ENCODE peak calls at places on chromosomes 16 and 17, in six cellular contexts. One of them, this sample, is unnamed.

GRCh38 chr16:12002447-12003006 is 26.0 kb downstream of the SNX29 start:
- DNase-seq in GM13976: no peak
- DNase-seq in cardiac fibroblast: peak
- DNase-seq in right lobe of liver: no peak
- DNase-seq in left ventricle myocardium inferior: no peak
- DNase-seq in AG10803: peak
- DNase-seq in this sample: no peak

GRCh38 chr16:15942901-15943690 is 6.3 kb upstream of the ABCC1 start:
- DNase-seq in right lobe of liver: no peak
- DNase-seq in AG10803: no peak
- DNase-seq in cardiac fibroblast: no peak
- DNase-seq in left ventricle myocardium inferior: no peak
- DNase-seq in GM13976: no peak
- DNase-seq in this sample: peak

GRCh38 chr17:1229354-1229890 is 40.8 kb upstream of the BHLHA9 start:
- DNase-seq in AG10803: no peak
- DNase-seq in left ventricle myocardium inferior: peak
- DNase-seq in right lobe of liver: peak
- DNase-seq in cardiac fibroblast: peak
- DNase-seq in GM13976: peak
- DNase-seq in this sample: no peak

GRCh38 chr17:28720247-28720996 is 637 bp downstream of the RPL23A start:
- DNase-seq in AG10803: no peak
- DNase-seq in GM13976: no peak
- DNase-seq in left ventricle myocardium inferior: no peak
- DNase-seq in cardiac fibroblast: no peak
- DNase-seq in right lobe of liver: no peak
- DNase-seq in this sample: no peak

GRCh38 chr17:27756467-27757371 is 43.6 kb downstream of the NOS2 start:
- DNase-seq in cardiac fibroblast: peak
- DNase-seq in GM13976: peak
- DNase-seq in left ventricle myocardium inferior: no peak
- DNase-seq in right lobe of liver: no peak
- DNase-seq in AG10803: peak
- DNase-seq in this sample: peak

GRCh38 chr17:46732754-46733398 is 85.6 kb downstream of the WNT3 start:
- DNase-seq in left ventricle myocardium inferior: no peak
- DNase-seq in AG10803: no peak
- DNase-seq in GM13976: no peak
- DNase-seq in right lobe of liver: no peak
- DNase-seq in cardiac fibroblast: no peak
- DNase-seq in this sample: no peak

GRCh38 chr16:79093554-79093967 is 507.0 kb downstream of the MAF start:
- DNase-seq in cardiac fibroblast: no peak
- DNase-seq in GM13976: no peak
- DNase-seq in AG10803: no peak
- DNase-seq in left ventricle myocardium inferior: no peak
- DNase-seq in right lobe of liver: no peak
- DNase-seq in this sample: no peak

GRCh38 chr17:50908860-50909764 is 43.0 kb upstream of the TOB1 start:
- DNase-seq in cardiac fibroblast: no peak
- DNase-seq in right lobe of liver: peak
- DNase-seq in left ventricle myocardium inferior: peak
- DNase-seq in AG10803: no peak
- DNase-seq in GM13976: no peak
- DNase-seq in this sample: peak

GRCh38 chr17:63676540-63676933 is 23.4 kb downstream of the LIMD2 start:
- DNase-seq in cardiac fibroblast: no peak
- DNase-seq in right lobe of liver: no peak
- DNase-seq in AG10803: no peak
- DNase-seq in GM13976: no peak
- DNase-seq in left ventricle myocardium inferior: no peak
- DNase-seq in this sample: no peak

GRCh38 chr17:82287849-82288601 is 14.5 kb upstream of the CSNK1D start:
- DNase-seq in GM13976: no peak
- DNase-seq in left ventricle myocardium inferior: peak
- DNase-seq in right lobe of liver: no peak
- DNase-seq in AG10803: peak
- DNase-seq in cardiac fibroblast: peak
- DNase-seq in this sample: peak

GRCh38 chr17:21678451-21679081 is 13.8 kb upstream of the KCNJ18 start:
- DNase-seq in GM13976: no peak
- DNase-seq in cardiac fibroblast: no peak
- DNase-seq in left ventricle myocardium inferior: no peak
- DNase-seq in right lobe of liver: no peak
- DNase-seq in AG10803: no peak
- DNase-seq in this sample: no peak

GRCh38 chr16:63096857-63097256 is 1060.6 kb upstream of the CDH8 start:
- DNase-seq in GM13976: no peak
- DNase-seq in left ventricle myocardium inferior: no peak
- DNase-seq in cardiac fibroblast: no peak
- DNase-seq in right lobe of liver: no peak
- DNase-seq in AG10803: no peak
- DNase-seq in this sample: no peak

GRCh38 chr16:24906199-24906808 is 60.5 kb downstream of the SLC5A11 start:
- DNase-seq in cardiac fibroblast: peak
- DNase-seq in right lobe of liver: no peak
- DNase-seq in GM13976: peak
- DNase-seq in AG10803: peak
- DNase-seq in left ventricle myocardium inferior: no peak
- DNase-seq in this sample: peak

GRCh38 chr16:57509231-57509923 is 23.1 kb upstream of the DOK4 start:
- DNase-seq in right lobe of liver: no peak
- DNase-seq in AG10803: no peak
- DNase-seq in GM13976: no peak
- DNase-seq in left ventricle myocardium inferior: no peak
- DNase-seq in cardiac fibroblast: no peak
- DNase-seq in this sample: no peak

GRCh38 chr17:9768381-9768934 is 22.9 kb downstream of the DHRS7C start:
- DNase-seq in AG10803: peak
- DNase-seq in right lobe of liver: no peak
- DNase-seq in left ventricle myocardium inferior: no peak
- DNase-seq in cardiac fibroblast: peak
- DNase-seq in GM13976: peak
- DNase-seq in this sample: peak

GRCh38 chr17:36937961-36938565 is 788 bp downstream of the LHX1 start:
- DNase-seq in left ventricle myocardium inferior: no peak
- DNase-seq in GM13976: peak
- DNase-seq in cardiac fibroblast: peak
- DNase-seq in AG10803: no peak
- DNase-seq in right lobe of liver: peak
- DNase-seq in this sample: no peak

GRCh38 chr16:85673529-85674417 is 15.0 kb downstream of the GINS2 start:
- DNase-seq in right lobe of liver: peak
- DNase-seq in GM13976: no peak
- DNase-seq in cardiac fibroblast: peak
- DNase-seq in left ventricle myocardium inferior: peak
- DNase-seq in AG10803: peak
- DNase-seq in this sample: peak

GRCh38 chr16:85541181-85541580 is 71.9 kb upstream of the GSE1 start:
- DNase-seq in GM13976: no peak
- DNase-seq in cardiac fibroblast: no peak
- DNase-seq in AG10803: no peak
- DNase-seq in right lobe of liver: no peak
- DNase-seq in left ventricle myocardium inferior: no peak
- DNase-seq in this sample: no peak

GRCh38 chr17:39755550-39756375 is 18.0 kb downstream of the GRB7 start:
- DNase-seq in GM13976: peak
- DNase-seq in AG10803: peak
- DNase-seq in cardiac fibroblast: no peak
- DNase-seq in right lobe of liver: no peak
- DNase-seq in left ventricle myocardium inferior: no peak
- DNase-seq in this sample: no peak

GRCh38 chr17:74358696-74359095 is 3.0 kb downstream of the BTBD17 start:
- DNase-seq in cardiac fibroblast: no peak
- DNase-seq in right lobe of liver: no peak
- DNase-seq in left ventricle myocardium inferior: no peak
- DNase-seq in AG10803: no peak
- DNase-seq in GM13976: no peak
- DNase-seq in this sample: no peak

GRCh38 chr17:35345445-35345925 is 27.9 kb downstream of the SLFN11 start:
- DNase-seq in AG10803: no peak
- DNase-seq in right lobe of liver: no peak
- DNase-seq in left ventricle myocardium inferior: no peak
- DNase-seq in GM13976: no peak
- DNase-seq in cardiac fibroblast: no peak
- DNase-seq in this sample: no peak

GRCh38 chr16:85123891-85124635 is 11.8 kb upstream of the CIBAR2 start:
- DNase-seq in GM13976: no peak
- DNase-seq in right lobe of liver: no peak
- DNase-seq in cardiac fibroblast: peak
- DNase-seq in left ventricle myocardium inferior: peak
- DNase-seq in AG10803: peak
- DNase-seq in this sample: no peak

GRCh38 chr16:660132-660458 is 7.8 kb upstream of the RHOT2 start:
- DNase-seq in right lobe of liver: no peak
- DNase-seq in AG10803: no peak
- DNase-seq in left ventricle myocardium inferior: no peak
- DNase-seq in GM13976: no peak
- DNase-seq in cardiac fibroblast: no peak
- DNase-seq in this sample: no peak

GRCh38 chr16:659618-660017 is 8.3 kb upstream of the RHOT2 start:
- DNase-seq in cardiac fibroblast: no peak
- DNase-seq in left ventricle myocardium inferior: no peak
- DNase-seq in right lobe of liver: no peak
- DNase-seq in GM13976: no peak
- DNase-seq in AG10803: no peak
- DNase-seq in this sample: no peak

GRCh38 chr16:657487-657886 is 8.3 kb downstream of the WDR90 start:
- DNase-seq in right lobe of liver: no peak
- DNase-seq in left ventricle myocardium inferior: no peak
- DNase-seq in AG10803: no peak
- DNase-seq in cardiac fibroblast: no peak
- DNase-seq in GM13976: no peak
- DNase-seq in this sample: no peak

GRCh38 chr16:660459-661183 is 7.3 kb upstream of the RHOT2 start:
- DNase-seq in right lobe of liver: peak
- DNase-seq in GM13976: peak
- DNase-seq in AG10803: peak
- DNase-seq in left ventricle myocardium inferior: peak
- DNase-seq in cardiac fibroblast: peak
- DNase-seq in this sample: peak

DNA sequence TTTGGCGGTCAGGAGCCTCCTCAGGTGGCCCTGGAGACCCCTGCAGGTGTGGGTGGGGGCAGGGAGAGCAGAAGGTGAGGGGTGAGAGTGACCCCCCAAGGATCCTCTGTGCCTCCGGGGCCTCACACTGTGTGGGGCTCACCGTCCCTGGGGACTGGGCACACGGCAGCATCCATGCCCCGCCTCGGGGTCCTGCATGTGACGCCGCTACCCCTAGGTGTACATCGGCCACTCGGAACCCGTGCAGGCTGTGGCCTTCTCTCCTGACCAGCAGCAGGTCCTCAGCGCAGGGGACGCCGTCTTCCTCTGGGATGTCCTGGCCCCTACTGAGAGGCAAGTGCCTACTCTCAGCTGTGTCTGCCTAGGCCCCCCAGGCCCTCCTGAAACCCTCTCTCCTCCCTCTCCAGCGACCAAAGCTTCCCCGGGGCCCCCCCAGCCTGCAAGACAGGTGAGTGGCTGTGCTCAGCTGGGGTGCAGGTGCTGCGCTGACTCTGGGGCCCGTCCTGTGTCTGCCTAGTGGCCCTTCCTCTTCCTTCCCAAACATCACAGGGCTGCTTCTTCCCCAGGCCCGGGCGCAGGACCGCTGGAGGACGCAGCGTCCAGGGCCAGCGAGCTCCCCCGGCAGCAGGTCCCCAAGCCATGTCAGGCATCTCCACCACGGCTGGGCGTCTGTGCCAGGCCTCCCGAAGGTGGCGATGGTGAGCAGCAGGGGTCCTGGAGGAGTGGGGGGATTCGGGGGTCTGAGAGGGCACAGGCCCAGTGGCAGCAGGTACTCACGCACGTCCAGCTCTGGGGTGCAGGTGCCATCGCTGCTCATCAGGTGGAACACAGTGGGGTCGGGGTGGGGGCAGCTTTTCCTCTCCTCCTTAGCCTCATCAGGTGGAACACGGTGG is 9.0 kb upstream of the RHOT2 start:
- DNase-seq in AG10803: no peak
- DNase-seq in right lobe of liver: no peak
- DNase-seq in GM13976: no peak
- DNase-seq in cardiac fibroblast: no peak
- DNase-seq in left ventricle myocardium inferior: no peak
- DNase-seq in this sample: no peak
- TF ChIP-seq CTCF in AG10803: no peak
- TF ChIP-seq CTCF in right lobe of liver: no peak
- TF ChIP-seq CTCF in GM13976: no peak
- TF ChIP-seq CTCF in cardiac fibroblast: no peak
- TF ChIP-seq CTCF in left ventricle myocardium inferior: no peak
- TF ChIP-seq CTCF in this sample: no peak

GRCh38 chr17:67442787-67443624 is 65.9 kb downstream of the PITPNC1 start:
- DNase-seq in left ventricle myocardium inferior: no peak
- DNase-seq in AG10803: no peak
- DNase-seq in right lobe of liver: peak
- DNase-seq in GM13976: no peak
- DNase-seq in cardiac fibroblast: peak
- DNase-seq in this sample: no peak
- TF ChIP-seq CTCF in left ventricle myocardium inferior: no peak
- TF ChIP-seq CTCF in AG10803: no peak
- TF ChIP-seq CTCF in right lobe of liver: no peak
- TF ChIP-seq CTCF in GM13976: no peak
- TF ChIP-seq CTCF in cardiac fibroblast: no peak
- TF ChIP-seq CTCF in this sample: no peak

DNA sequence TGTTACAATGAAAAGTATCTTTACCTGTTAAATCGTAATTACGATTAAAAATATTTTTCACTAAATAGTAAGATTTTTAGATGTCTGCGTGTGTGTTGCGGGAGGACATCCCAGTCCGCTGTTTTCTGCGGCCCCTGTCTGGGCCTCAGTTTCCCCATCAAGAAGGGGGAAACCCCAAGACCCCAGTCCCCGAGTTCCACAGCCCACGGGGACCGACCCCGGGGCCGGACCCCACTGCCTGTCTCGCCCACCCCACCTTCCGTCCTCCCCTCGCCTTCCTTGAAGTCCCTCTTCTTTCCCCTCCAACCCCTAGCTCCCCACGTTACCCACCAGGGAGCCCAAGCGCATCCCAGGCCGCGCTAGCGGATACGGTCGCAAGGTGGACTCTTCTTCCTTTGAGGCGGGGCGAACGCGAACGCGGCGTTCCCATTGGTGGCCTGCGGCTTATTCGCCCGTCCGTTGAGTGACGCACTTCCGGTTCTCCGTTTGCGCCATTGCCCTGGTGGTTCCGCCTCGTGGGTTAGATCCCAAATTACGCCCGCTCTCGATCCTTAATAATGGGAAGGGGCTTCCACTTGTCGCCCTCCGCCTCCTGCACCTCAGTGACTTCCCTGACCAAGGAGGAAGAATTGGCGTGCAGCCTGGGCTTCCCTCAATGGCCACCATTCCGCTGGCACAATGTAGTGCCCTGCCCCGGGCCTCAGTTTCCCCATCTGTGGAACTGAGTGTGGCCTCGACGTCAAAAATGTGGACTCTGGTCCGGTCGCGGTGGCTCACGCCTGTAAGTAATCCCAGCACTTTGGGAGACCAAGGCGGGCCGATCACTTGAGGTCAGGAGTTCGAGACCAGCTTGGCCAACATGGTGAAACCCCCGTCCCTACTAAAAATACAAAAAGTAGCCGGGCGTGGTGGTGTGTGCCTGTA is at the start of gene NSMCE1:
- DNase-seq in GM13976: peak
- DNase-seq in right lobe of liver: peak
- DNase-seq in cardiac fibroblast: peak
- DNase-seq in AG10803: peak
- DNase-seq in left ventricle myocardium inferior: peak
- DNase-seq in this sample: peak
- TF ChIP-seq CTCF in GM13976: no peak
- TF ChIP-seq CTCF in right lobe of liver: peak
- TF ChIP-seq CTCF in cardiac fibroblast: peak
- TF ChIP-seq CTCF in AG10803: peak
- TF ChIP-seq CTCF in left ventricle myocardium inferior: peak
- TF ChIP-seq CTCF in this sample: no peak

GRCh38 chr16:20906225-20906870 is 5.8 kb downstream of the LYRM1 start:
- DNase-seq in AG10803: peak
- DNase-seq in left ventricle myocardium inferior: no peak
- DNase-seq in cardiac fibroblast: peak
- DNase-seq in right lobe of liver: no peak
- DNase-seq in GM13976: no peak
- DNase-seq in this sample: no peak
- TF ChIP-seq CTCF in AG10803: no peak
- TF ChIP-seq CTCF in left ventricle myocardium inferior: no peak
- TF ChIP-seq CTCF in cardiac fibroblast: no peak
- TF ChIP-seq CTCF in right lobe of liver: no peak
- TF ChIP-seq CTCF in GM13976: no peak
- TF ChIP-seq CTCF in this sample: no peak